ENCODE peak calls at places on chromosomes 2 and 18, in seven cellular contexts. X is T-helper 1 cell, F is AG04449, I is NCI-H460, U is germinal center, O is NCI-H146, R is astrocyte. M is an unnamed sample.

GRCh38 chr18:527136-527535 is 26.6 kb upstream of the COLEC12 start:
- DNase-seq in U (no peak), X (no peak), R (peak; percentile 50), F (no peak), O (no peak), I (no peak), M (no peak)

GRCh38 chr18:57846258-57846657 is 43.1 kb upstream of the ATP8B1 start:
- DNase-seq in U (no peak), R (peak; percentile 90), X (no peak), I (peak; percentile 44), F (no peak), O (peak; percentile 79), M (no peak)

GRCh38 chr2:241620419-241620769 is 16.6 kb downstream of the THAP4 start:
- DNase-seq in O (no peak), R (peak; percentile 29), U (no peak), F (no peak), I (no peak), X (peak; percentile 59), M (no peak)

GRCh38 chr2:224151680-224152310 is 112.7 kb upstream of the SERPINE2 start:
- DNase-seq in X (no peak), I (no peak), U (no peak), O (no peak), R (no peak), F (no peak), M (no peak)

GRCh38 chr2:66851449-66851872 is 416.5 kb downstream of the MEIS1 start:
- DNase-seq in U (no peak), X (no peak), O (no peak), I (no peak), F (peak; percentile 97), R (peak; percentile 91), M (no peak)

GRCh38 chr2:195656131-195656858 is 731 bp upstream of the SLC39A10 start:
- DNase-seq in X (no peak), R (no peak), U (no peak), F (no peak), O (no peak), I (no peak), M (no peak)

GRCh38 chr2:70777450-70777849 is 9.4 kb upstream of the ADD2 start:
- DNase-seq in R (peak; percentile 37), U (no peak), O (no peak), I (no peak), X (no peak), F (no peak), M (no peak)

GRCh38 chr18:58290059-58290747 is 246.2 kb downstream of the NEDD4L start:
- DNase-seq in X (no peak), R (peak; percentile 73), I (no peak), U (no peak), O (no peak), F (no peak), M (no peak)

M was measured in NCI-H2107.